ENCODE peak calls at places on chromosomes 16 and 17, in seven cellular contexts. N is astrocyte of the spinal cord, B is brain microvascular endothelial cell, T is transverse colon, H is endothelial cell, G is activated B cell treated with CpG ODN at 0.5 μM for 24 hours, M is AG09309. K is an unnamed sample.
A peak's percentile ranks its signal among the peaks of the same experiment; 100 is the strongest.

GRCh38 chr17:39261286-39261685 is 35.5 kb upstream of the STAC2 start:
- DNase-seq in H (peak; percentile 38), T (no peak), M (no peak), B (no peak), N (no peak), G (no peak), K (no peak)

GRCh38 chr16:20868890-20869289 is 31.3 kb downstream of the DCUN1D3 start:
- DNase-seq in H (no peak), G (no peak), N (peak; percentile 64), B (no peak), T (peak; percentile 88), M (no peak), K (no peak)

GRCh38 chr17:14775761-14776492 is 475.0 kb downstream of the HS3ST3B1 start:
- DNase-seq in B (peak; percentile 26), H (no peak), G (no peak), T (no peak), N (peak; percentile 48), M (peak; percentile 53), K (no peak)

GRCh38 chr17:4318596-4318995 is 47.9 kb downstream of the UBE2G1 start:
- DNase-seq in B (no peak), N (no peak), M (no peak), H (no peak), G (no peak), T (no peak), K (no peak)

GRCh38 chr17:60060474-60060873 is 18.2 kb downstream of the HEATR6 start:
- DNase-seq in B (no peak), H (no peak), N (peak; percentile 56), T (no peak), G (no peak), M (no peak), K (no peak)

GRCh38 chr16:68969338-68969737 is 126.0 kb downstream of the TANGO6 start:
- DNase-seq in N (no peak), M (no peak), T (no peak), B (no peak), G (no peak), H (no peak), K (no peak)

GRCh38 chr17:71453876-71454422 is 666.9 kb upstream of the SOX9 start:
- DNase-seq in B (no peak), H (no peak), N (no peak), T (no peak), G (no peak), M (no peak), K (no peak)

GRCh38 chr16:20674684-20675487 is 22.6 kb downstream of the ACSM1 start:
- DNase-seq in G (no peak), T (no peak), N (no peak), M (no peak), B (no peak), H (no peak), K (no peak)

GRCh38 chr16:85650864-85651811 is 37.6 kb downstream of the GINS2 start:
- DNase-seq in G (no peak), B (no peak), M (no peak), T (no peak), N (no peak), H (no peak), K (no peak)

GRCh38 chr17:34220045-34220775 is 34.9 kb upstream of the CCL2 start:
- DNase-seq in M (no peak), G (no peak), N (no peak), T (no peak), H (no peak), B (no peak), K (no peak)

GRCh38 chr16:27374794-27375499 is 27.0 kb upstream of the IL21R start:
- DNase-seq in N (peak; percentile 83), H (peak; percentile 81), M (no peak), B (peak; percentile 91), G (no peak), T (peak; percentile 58), K (peak; percentile 34)

GRCh38 chr17:67042104-67042899 is 2.1 kb upstream of the CACNG1 start:
- DNase-seq in T (no peak), H (no peak), G (no peak), B (no peak), M (no peak), N (no peak), K (no peak)

GRCh38 chr16:1050921-1051320 is 21.6 kb upstream of the SSTR5 start:
- DNase-seq in N (no peak), H (no peak), T (no peak), M (no peak), B (no peak), G (no peak), K (no peak)

GRCh38 chr17:32015245-32016013 is 8.2 kb downstream of the LRRC37B start:
- DNase-seq in N (peak; percentile 32), M (no peak), H (no peak), T (no peak), B (peak; percentile 58), G (no peak), K (no peak)

GRCh38 chr16:67673712-67674580 is 7.3 kb downstream of the C16orf86 start:
- DNase-seq in M (no peak), B (no peak), T (peak; percentile 82), G (no peak), N (no peak), H (peak; percentile 43), K (no peak)

GRCh38 chr17:57849163-57849873 is 526 bp downstream of the MRPS23 start:
- DNase-seq in T (no peak), H (no peak), G (no peak), N (no peak), M (no peak), B (no peak), K (no peak)

GRCh38 chr17:48578616-48579560 is 738 bp upstream of the HOXB4 start:
- DNase-seq in G (peak; percentile 55), T (no peak), N (no peak), H (no peak), B (no peak), M (no peak), K (no peak)

GRCh38 chr16:16966439-16966838 is 504.3 kb downstream of the XYLT1 start:
- DNase-seq in B (no peak), G (no peak), N (no peak), T (no peak), H (no peak), M (no peak), K (no peak)

GRCh38 chr17:66790476-66791061 is 44.3 kb upstream of the CACNG5 start:
- DNase-seq in T (no peak), N (no peak), M (no peak), H (no peak), B (no peak), G (no peak), K (no peak)

GRCh38 chr16:1903845-1904820 is 14.1 kb downstream of the HS3ST6 start:
- DNase-seq in T (no peak), H (no peak), B (no peak), N (no peak), G (no peak), M (no peak), K (no peak)

GRCh38 chr16:54931041-54931756 is 534 bp downstream of the IRX5 start:
- DNase-seq in G (no peak), H (peak; percentile 46), N (peak; percentile 50), T (no peak), B (no peak), M (no peak), K (peak; percentile 35)

GRCh38 chr16:11585460-11586374 is 1.0 kb downstream of the LITAF start:
- DNase-seq in T (peak; percentile 51), H (no peak), M (no peak), N (no peak), G (peak; percentile 57), B (no peak), K (no peak)

GRCh38 chr17:82156284-82156925 is 56.2 kb downstream of the CCDC57 start:
- DNase-seq in H (no peak), T (no peak), G (no peak), N (no peak), M (no peak), B (no peak), K (no peak)

GRCh38 chr17:45261577-45262515 is at the start of gene SPATA32:
- DNase-seq in N (no peak), B (no peak), G (peak; percentile 46), H (peak; percentile 37), T (peak; percentile 72), M (no peak), K (peak; percentile 49)

GRCh38 chr16:27400751-27401620 is 988 bp upstream of the IL21R start:
- DNase-seq in B (peak; percentile 76), M (peak; percentile 31), N (peak; percentile 72), T (no peak), G (no peak), H (no peak), K (no peak)

GRCh38 chr17:39663688-39664580 is 1.2 kb upstream of the TCAP start:
- DNase-seq in G (no peak), H (peak; percentile 33), T (peak; percentile 67), B (no peak), N (no peak), M (no peak), K (no peak)

GRCh38 chr16:2584742-2585650 is 47.2 kb downstream of the PDPK1 start:
- DNase-seq in B (no peak), G (no peak), M (no peak), H (no peak), T (no peak), N (peak; percentile 11), K (no peak)

GRCh38 chr17:54956802-54957201 is 11.7 kb downstream of the COX11 start:
- DNase-seq in H (no peak), G (no peak), N (no peak), M (no peak), B (no peak), T (no peak), K (no peak)

DNA sequence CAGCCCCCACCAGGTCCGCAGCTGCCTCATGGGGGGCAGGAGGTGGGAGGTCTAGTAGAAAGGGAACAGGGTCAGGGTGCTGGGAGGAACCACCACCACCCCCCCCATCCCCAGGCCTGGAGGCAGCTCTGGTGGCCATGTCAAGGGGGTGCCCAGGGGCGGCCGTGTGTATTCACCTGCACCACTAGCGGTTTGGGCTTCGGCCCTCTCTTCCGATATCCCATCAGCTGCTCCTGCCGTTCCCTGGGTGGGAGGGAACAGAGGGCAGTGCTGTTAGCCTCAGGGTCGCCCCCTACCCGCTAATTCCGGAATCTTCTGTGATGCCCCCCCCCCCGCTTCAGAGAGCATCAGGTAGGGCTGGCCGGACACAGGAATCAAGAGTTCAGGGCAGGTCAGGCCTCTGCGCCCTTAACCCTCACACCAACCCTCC is 3.8 kb downstream of the CBX4 start:
- DNase-seq in N (no peak), G (no peak), H (no peak), B (no peak), T (no peak), M (no peak), K (no peak)
- TF ChIP-seq CTCF in N (no peak), G (no peak), H (no peak), B (peak; percentile 22), T (no peak), M (no peak), K (no peak)

GRCh38 chr17:7972131-7972785 is 30.2 kb upstream of the GUCY2D start:
- DNase-seq in H (no peak), T (no peak), M (no peak), B (no peak), N (no peak), G (no peak), K (no peak)
- TF ChIP-seq CTCF in H (no peak), T (peak; percentile 11), M (peak; percentile 28), B (peak; percentile 5), N (peak; percentile 24), G (no peak), K (no peak)

GRCh38 chr17:18323007-18323406 is 7.9 kb downstream of the SMCR8 start:
- DNase-seq in G (no peak), T (no peak), H (no peak), M (no peak), N (no peak), B (no peak), K (no peak)
- TF ChIP-seq CTCF in G (no peak), T (no peak), H (no peak), M (peak; percentile 28), N (peak; percentile 14), B (peak; percentile 28), K (no peak)

GRCh38 chr17:52383493-52384100 is 225.1 kb upstream of the CA10 start:
- DNase-seq in B (peak; percentile 11), G (no peak), M (no peak), T (peak; percentile 60), N (peak; percentile 8), H (peak; percentile 63), K (peak; percentile 33)
- TF ChIP-seq CTCF in B (peak; percentile 29), G (no peak), M (peak; percentile 11), T (peak; percentile 61), N (peak; percentile 45), H (peak; percentile 41), K (peak; percentile 91)

K was measured in progenitor cell of endocrine pancreas.